ENCODE peak calls at places on chromosomes 16 and 17, in four cellular contexts. D is H1, C is K562, L is GM12878. X is an unnamed sample.

GRCh38 chr16:19203374-19203966 is 35.4 kb downstream of the SYT17 start:
- DNase-seq in D (no peak), C (no peak), L (peak; percentile 27), X (no peak)

GRCh38 chr16:53898993-53899392 is 195.0 kb downstream of the FTO start:
- DNase-seq in D (no peak), C (no peak), L (no peak), X (peak; percentile 43)

GRCh38 chr17:82424001-82424862 is 5.8 kb upstream of the OGFOD3 start:
- DNase-seq in D (peak; percentile 82), C (peak; percentile 48), L (no peak), X (peak; percentile 72)

GRCh38 chr16:11329080-11329491 is 16.2 kb upstream of the RMI2 start:
- DNase-seq in D (no peak), C (no peak), L (peak; percentile 57), X (no peak)

GRCh38 chr17:39153541-39154111 is 2.2 kb upstream of the PLXDC1 start:
- DNase-seq in D (peak; percentile 98), C (peak; percentile 72), L (peak; percentile 71), X (peak; percentile 90)

GRCh38 chr16:89557230-89557935 is 3.1 kb upstream of the RPL13 start:
- DNase-seq in D (peak; percentile 98), C (peak; percentile 75), L (no peak), X (peak; percentile 90)

GRCh38 chr17:80766290-80766689 is 221.7 kb downstream of the RPTOR start:
- DNase-seq in D (no peak), C (no peak), L (no peak), X (no peak)

GRCh38 chr16:17346774-17347569 is 123.8 kb downstream of the XYLT1 start:
- DNase-seq in D (no peak), C (no peak), L (peak; percentile 48), X (no peak)

GRCh38 chr17:58630883-58631522 is 60.8 kb downstream of the TEX14 start:
- DNase-seq in D (peak; percentile 51), C (peak; percentile 37), L (no peak), X (no peak)

GRCh38 chr16:8919934-8920465 is 37.8 kb downstream of the LITAFD start:
- DNase-seq in D (no peak), C (no peak), L (no peak), X (no peak)
- TF ChIP-seq HDAC6 in D (no peak), C (no peak), L (no peak), X (no peak)

GRCh38 chr17:65485388-65486299 is 75.8 kb downstream of the AXIN2 start:
- DNase-seq in D (no peak), C (no peak), L (no peak), X (no peak)
- TF ChIP-seq HDAC6 in D (no peak), C (no peak), L (no peak), X (no peak)

DNA sequence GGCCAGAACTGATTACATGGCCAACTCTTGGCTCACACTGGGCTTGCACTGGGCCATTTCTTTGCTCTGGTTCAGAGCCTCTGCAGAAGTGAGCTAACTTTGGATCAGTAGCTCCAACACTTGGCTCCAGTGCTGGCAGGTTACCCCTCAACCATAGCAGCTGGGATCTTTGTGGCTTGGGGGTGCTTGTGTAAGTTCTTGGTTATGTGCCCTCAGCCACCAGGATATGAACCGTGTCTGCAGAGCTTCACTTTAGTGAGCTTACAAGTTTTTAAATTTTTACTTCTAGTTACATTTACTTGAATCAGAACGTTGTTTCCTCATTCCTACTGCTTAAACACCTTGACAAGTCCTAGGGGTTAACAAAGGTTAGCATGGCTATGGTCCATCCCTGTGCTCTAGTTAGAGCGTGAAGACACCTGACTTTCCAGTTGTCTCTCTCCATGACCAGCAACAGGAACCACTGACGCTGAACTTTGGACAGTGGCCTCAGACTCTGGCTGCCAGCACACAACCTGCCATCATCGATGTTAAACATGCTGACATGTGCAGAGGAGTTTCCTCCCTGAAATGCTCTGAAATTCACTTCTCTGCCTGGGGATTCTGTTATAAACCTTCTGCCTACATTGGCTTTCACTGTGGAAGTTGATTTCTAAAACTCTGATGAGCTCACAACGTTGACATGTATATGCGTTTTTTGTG is 4.1 kb downstream of the PDF start:
- DNase-seq in D (no peak), C (no peak), L (no peak), X (peak; percentile 94)
- TF ChIP-seq HDAC6 in D (no peak), C (no peak), L (no peak), X (no peak)

GRCh38 chr17:70920416-70920815 is 751.1 kb downstream of the KCNJ2 start:
- DNase-seq in D (no peak), C (no peak), L (no peak), X (no peak)

GRCh38 chr17:70919241-70919640 is 749.9 kb downstream of the KCNJ2 start:
- DNase-seq in D (no peak), C (no peak), L (no peak), X (no peak)

GRCh38 chr17:70913086-70913485 is 743.8 kb downstream of the KCNJ2 start:
- DNase-seq in D (no peak), C (no peak), L (no peak), X (no peak)

GRCh38 chr17:70916469-70916868 is 747.1 kb downstream of the KCNJ2 start:
- DNase-seq in D (no peak), C (no peak), L (no peak), X (no peak)
- TF ChIP-seq HDAC6 in D (no peak), C (no peak), L (no peak), X (no peak)

GRCh38 chr17:73293031-73293430 is 18.8 kb downstream of the CDC42EP4 start:
- DNase-seq in D (no peak), C (no peak), L (no peak), X (no peak)

GRCh38 chr17:73290399-73291259 is 21.2 kb downstream of the CDC42EP4 start:
- DNase-seq in D (no peak), C (no peak), L (no peak), X (no peak)

GRCh38 chr17:73289549-73290254 is 22.1 kb downstream of the CDC42EP4 start:
- DNase-seq in D (no peak), C (no peak), L (no peak), X (no peak)

GRCh38 chr17:73292031-73292531 is 19.7 kb downstream of the CDC42EP4 start:
- DNase-seq in D (no peak), C (no peak), L (no peak), X (no peak)

GRCh38 chr17:73291260-73291801 is 20.5 kb downstream of the CDC42EP4 start:
- DNase-seq in D (no peak), C (peak; percentile 79), L (peak; percentile 70), X (no peak)
- TF ChIP-seq HDAC6 in D (no peak), C (no peak), L (no peak), X (no peak)

GRCh38 chr17:8887834-8888703 is 20.6 kb upstream of the PIK3R6 start:
- DNase-seq in D (peak; percentile 87), C (peak; percentile 12), L (no peak), X (peak; percentile 39)
- TF ChIP-seq HDAC6 in D (no peak), C (no peak), L (no peak), X (no peak)